ENCODE peak calls at places on chromosomes 6 and 20, in seven cellular contexts. O is T-helper 2 cell, K is heart left ventricle, U is fibroblast of pulmonary artery, V is HAP-1, S is nucleus accumbens, P is fibroblast of villous mesenchyme. N is an unnamed sample.

GRCh38 chr6:11185204-11185842 is 47.1 kb downstream of the NEDD9 start:
- DNase-seq in U (no peak), V (no peak), P (peak), S (no peak), K (no peak), O (no peak), N (no peak)

GRCh38 chr6:119148102-119148824 is 69.8 kb upstream of the FAM184A start:
- DNase-seq in U (peak), S (no peak), O (no peak), V (peak), P (peak), K (no peak), N (peak)

GRCh38 chr6:139597781-139598368 is 223.4 kb upstream of the CITED2 start:
- DNase-seq in V (no peak), U (peak), S (no peak), P (peak), K (no peak), O (no peak), N (peak)

GRCh38 chr6:57207141-57207540 is 15.0 kb downstream of the RAB23 start:
- DNase-seq in S (no peak), P (peak), K (no peak), U (peak), V (no peak), O (no peak), N (peak)

GRCh38 chr20:58579069-58579818 is 64.0 kb upstream of the APCDD1L start:
- DNase-seq in S (no peak), O (no peak), U (no peak), K (no peak), P (no peak), V (no peak), N (no peak)

GRCh38 chr6:144106206-144106605 is 10.8 kb upstream of the SF3B5 start:
- DNase-seq in U (no peak), P (no peak), V (no peak), K (no peak), S (no peak), O (no peak), N (no peak)

GRCh38 chr6:72826744-72827438 is 205.0 kb downstream of the KCNQ5 start:
- DNase-seq in V (no peak), U (peak), K (no peak), S (no peak), O (no peak), P (peak), N (peak)

GRCh38 chr6:21846541-21847451 is 253.2 kb downstream of the SOX4 start:
- DNase-seq in V (peak), K (no peak), S (no peak), P (no peak), O (no peak), U (peak), N (no peak)

GRCh38 chr6:112116215-112116614 is 28.8 kb downstream of the FAM229B start:
- DNase-seq in K (no peak), O (no peak), S (no peak), V (no peak), U (no peak), P (no peak), N (no peak)

GRCh38 chr20:51171141-51171540 is 148.2 kb upstream of the KCNG1 start:
- DNase-seq in S (no peak), P (no peak), O (no peak), V (no peak), U (no peak), K (no peak), N (no peak)

GRCh38 chr6:156336096-156336495 is 441.1 kb upstream of the ARID1B start:
- DNase-seq in P (no peak), U (no peak), S (no peak), K (no peak), O (no peak), V (no peak), N (no peak)

GRCh38 chr20:24664266-24664986 is 195.0 kb downstream of the SYNDIG1 start:
- DNase-seq in U (no peak), P (no peak), V (no peak), S (no peak), O (no peak), K (no peak), N (no peak)

GRCh38 chr6:158801655-158802294 is 17.4 kb downstream of the EZR start:
- DNase-seq in K (no peak), P (no peak), U (no peak), O (no peak), V (no peak), S (no peak), N (no peak)

GRCh38 chr6:34457747-34458462 is 8.0 kb upstream of the PACSIN1 start:
- DNase-seq in S (no peak), U (no peak), P (no peak), V (no peak), K (no peak), O (no peak), N (no peak)

GRCh38 chr20:33793011-33793931 is 17.9 kb upstream of the CHMP4B start:
- DNase-seq in V (no peak), U (peak), P (peak), O (no peak), K (peak), S (no peak), N (no peak)

GRCh38 chr20:32527052-32527446 is 58.1 kb downstream of the NOL4L start:
- DNase-seq in O (no peak), K (no peak), V (no peak), S (no peak), P (no peak), U (no peak), N (no peak)

GRCh38 chr6:98871057-98871456 is 36.7 kb downstream of the POU3F2 start:
- DNase-seq in O (no peak), S (no peak), K (no peak), V (no peak), U (peak), P (peak), N (peak)

GRCh38 chr6:158626360-158627167 is 18.0 kb downstream of the DYNLT1 start:
- DNase-seq in V (no peak), O (no peak), P (no peak), U (no peak), S (no peak), K (no peak), N (no peak)

GRCh38 chr20:25100914-25101313 is 19.0 kb upstream of the VSX1 start:
- DNase-seq in K (no peak), U (no peak), O (no peak), P (no peak), V (no peak), S (no peak), N (no peak)

GRCh38 chr6:21263531-21264287 is 329.8 kb upstream of the SOX4 start:
- DNase-seq in V (peak), P (no peak), K (no peak), O (no peak), U (no peak), S (no peak), N (peak)

GRCh38 chr20:52054123-52054522 is 137.5 kb downstream of the ZFP64 start:
- DNase-seq in P (no peak), S (no peak), U (no peak), V (no peak), O (no peak), K (no peak), N (no peak)

GRCh38 chr6:46990031-46990644 is 52.0 kb downstream of the ADGRF1 start:
- DNase-seq in S (no peak), U (peak), O (no peak), K (no peak), V (no peak), P (no peak), N (no peak)

GRCh38 chr6:135604035-135604865 is 106.7 kb upstream of the AHI1 start:
- DNase-seq in K (no peak), S (no peak), O (no peak), U (no peak), V (no peak), P (no peak), N (no peak)

GRCh38 chr20:59829415-59830106 is 103.9 kb downstream of the SYCP2 start:
- DNase-seq in P (no peak), S (no peak), K (no peak), V (no peak), O (no peak), U (no peak), N (no peak)

GRCh38 chr20:1108437-1108920 is 9.9 kb upstream of the PSMF1 start:
- DNase-seq in U (peak), K (peak), V (peak), S (no peak), P (peak), O (no peak), N (peak)

GRCh38 chr6:45388328-45388727 is 10.6 kb upstream of the SUPT3H start:
- DNase-seq in V (no peak), K (no peak), S (no peak), U (peak), P (peak), O (no peak), N (peak)

GRCh38 chr20:1934578-1935573 is 39.7 kb downstream of the SIRPA start:
- DNase-seq in P (peak), S (no peak), K (no peak), V (no peak), O (no peak), U (peak), N (peak)

GRCh38 chr6:101883398-101883975 is 490.0 kb downstream of the GRIK2 start:
- DNase-seq in O (no peak), S (no peak), P (peak), U (peak), V (peak), K (no peak), N (peak)

GRCh38 chr6:162488444-162488843 is 239.1 kb downstream of the PRKN start:
- DNase-seq in S (no peak), K (no peak), U (no peak), P (no peak), O (no peak), V (no peak), N (no peak)

GRCh38 chr6:170080828-170081368 is 210.0 kb downstream of the DLL1 start:
- DNase-seq in V (no peak), S (peak), P (no peak), U (no peak), K (peak), O (no peak), N (no peak)

GRCh38 chr6:99350573-99350972 is 1.1 kb upstream of the FAXC start:
- DNase-seq in P (no peak), K (no peak), O (no peak), S (no peak), V (no peak), U (no peak), N (no peak)

GRCh38 chr20:24535956-24536730 is 66.7 kb downstream of the SYNDIG1 start:
- DNase-seq in P (no peak), K (no peak), U (no peak), O (no peak), S (no peak), V (no peak), N (no peak)

GRCh38 chr6:138795809-138796469 is at the start of gene ECT2L:
- DNase-seq in S (no peak), V (no peak), P (peak), K (peak), O (no peak), U (peak), N (peak)

GRCh38 chr6:165231581-165232276 is 77.7 kb downstream of the C6orf118 start:
- DNase-seq in U (peak), P (peak), S (peak), V (peak), K (no peak), O (no peak), N (peak)

GRCh38 chr20:20461526-20461925 is 93.6 kb downstream of the INSM1 start:
- DNase-seq in S (no peak), K (no peak), P (no peak), V (peak), U (no peak), O (no peak), N (no peak)

GRCh38 chr6:4487538-4487937 is 288.7 kb upstream of the CDYL start:
- DNase-seq in O (no peak), V (no peak), K (no peak), P (no peak), S (no peak), U (no peak), N (no peak)

GRCh38 chr6:132684267-132684666 is 25.3 kb upstream of the TAAR1 start:
- DNase-seq in U (no peak), S (no peak), V (no peak), K (no peak), P (no peak), O (no peak), N (no peak)

GRCh38 chr6:156651438-156651837 is 125.7 kb upstream of the ARID1B start:
- DNase-seq in O (no peak), V (no peak), P (no peak), U (no peak), K (no peak), S (no peak), N (no peak)

GRCh38 chr20:45087814-45088213 is 13.1 kb downstream of the KCNS1 start:
- DNase-seq in V (no peak), O (no peak), K (no peak), P (no peak), S (no peak), U (peak), N (no peak)

GRCh38 chr6:113901482-113901881 is 44.3 kb downstream of the MARCKS start:
- DNase-seq in S (no peak), O (no peak), V (no peak), U (peak), K (no peak), P (peak), N (peak)